ENCODE peak calls at places on chromosomes 13 and 19, in ten cellular contexts. U, C, Y, X, K, H, D, S, Q and O are unnamed samples.

GRCh38 chr13:110352735-110353134 is 45.7 kb downstream of the COL4A2 start:
- DNase-seq in U (no peak), C (no peak), Y (no peak), X (no peak), K (no peak), H (no peak), D (no peak), S (no peak), Q (no peak), O (no peak)

GRCh38 chr13:105838231-105838630 is 697.2 kb downstream of the EFNB2 start:
- DNase-seq in U (no peak), C (no peak), Y (no peak), X (no peak), K (no peak), H (no peak), D (no peak), S (no peak), Q (no peak), O (no peak)

GRCh38 chr13:78609464-78610205 is 6.3 kb upstream of the POU4F1 start:
- DNase-seq in U (no peak), C (peak; percentile 29), Y (no peak), X (no peak), K (no peak), H (no peak), D (no peak), S (no peak), Q (peak; percentile 54), O (no peak)

GRCh38 chr13:40235160-40235796 is 431.2 kb downstream of the FOXO1 start:
- DNase-seq in U (no peak), C (no peak), Y (no peak), X (no peak), K (no peak), H (peak; percentile 93), D (peak; percentile 57), S (no peak), Q (no peak), O (no peak)

GRCh38 chr19:12933287-12934072 is at the start of gene FARSA:
- DNase-seq in U (peak; percentile 92), C (peak; percentile 94), Y (peak; percentile 90), X (peak; percentile 87), K (peak; percentile 91), H (peak; percentile 88), D (peak; percentile 92), S (peak; percentile 79), Q (peak; percentile 92), O (peak; percentile 74)

GRCh38 chr19:16496613-16496983 is 404 bp downstream of the C19orf44 start:
- DNase-seq in U (no peak), C (peak; percentile 56), Y (no peak), X (peak; percentile 44), K (peak; percentile 59), H (peak; percentile 69), D (peak; percentile 68), S (no peak), Q (no peak), O (no peak)

GRCh38 chr19:29263305-29264080 is 50.5 kb upstream of the UQCRFS1 start:
- DNase-seq in U (no peak), C (peak; percentile 50), Y (peak; percentile 71), X (peak; percentile 17), K (no peak), H (peak; percentile 38), D (peak; percentile 2), S (peak; percentile 51), Q (peak; percentile 65), O (peak; percentile 73)

GRCh38 chr19:30626567-30626966 is 254.4 kb downstream of the ZNF536 start:
- DNase-seq in U (no peak), C (no peak), Y (no peak), X (no peak), K (no peak), H (no peak), D (no peak), S (no peak), Q (no peak), O (no peak)

GRCh38 chr19:55172741-55173140 is 6.3 kb upstream of the DNAAF3 start:
- DNase-seq in U (no peak), C (no peak), Y (no peak), X (peak; percentile 75), K (no peak), H (peak; percentile 78), D (peak; percentile 22), S (no peak), Q (no peak), O (no peak)

DNA sequence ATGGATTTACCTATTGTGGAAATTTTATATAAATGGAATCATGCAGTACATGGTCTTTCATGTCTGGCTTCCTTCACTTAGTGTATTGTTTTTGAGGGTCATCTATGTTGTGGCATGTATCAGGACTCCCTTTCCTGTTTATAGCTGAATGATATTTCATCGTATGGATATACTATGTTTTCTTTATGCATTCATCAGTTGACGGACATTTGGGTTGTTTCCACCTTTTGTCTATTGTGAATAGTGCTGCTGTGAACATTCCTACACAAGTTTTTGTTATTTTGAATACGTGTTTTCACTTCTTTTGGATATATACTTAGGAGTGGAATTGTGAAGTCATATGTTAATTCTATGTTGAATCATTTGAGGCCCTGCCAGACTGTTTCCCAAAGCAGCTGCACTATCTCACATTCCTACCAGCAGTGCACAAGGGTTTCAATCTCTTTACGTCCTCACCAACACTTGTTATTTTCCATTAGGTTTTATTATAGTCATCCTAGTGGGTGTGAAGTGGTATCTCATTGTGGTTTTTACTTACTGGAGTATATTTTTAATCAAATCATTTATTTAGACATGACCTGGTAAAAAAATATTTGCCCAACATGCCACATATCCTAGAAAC is 262.7 kb downstream of the DLEU7 start:
- DNase-seq in U (no peak), C (no peak), Y (no peak), X (peak; percentile 80), K (no peak), H (peak; percentile 58), D (peak; percentile 62), S (no peak), Q (no peak), O (no peak)
- TF ChIP-seq CTCF in U (no peak), C (no peak), Y (no peak), X (peak; percentile 31), K (no peak), H (peak; percentile 12), D (peak; percentile 17), S (no peak), Q (peak; percentile 36), O (no peak)

DNA sequence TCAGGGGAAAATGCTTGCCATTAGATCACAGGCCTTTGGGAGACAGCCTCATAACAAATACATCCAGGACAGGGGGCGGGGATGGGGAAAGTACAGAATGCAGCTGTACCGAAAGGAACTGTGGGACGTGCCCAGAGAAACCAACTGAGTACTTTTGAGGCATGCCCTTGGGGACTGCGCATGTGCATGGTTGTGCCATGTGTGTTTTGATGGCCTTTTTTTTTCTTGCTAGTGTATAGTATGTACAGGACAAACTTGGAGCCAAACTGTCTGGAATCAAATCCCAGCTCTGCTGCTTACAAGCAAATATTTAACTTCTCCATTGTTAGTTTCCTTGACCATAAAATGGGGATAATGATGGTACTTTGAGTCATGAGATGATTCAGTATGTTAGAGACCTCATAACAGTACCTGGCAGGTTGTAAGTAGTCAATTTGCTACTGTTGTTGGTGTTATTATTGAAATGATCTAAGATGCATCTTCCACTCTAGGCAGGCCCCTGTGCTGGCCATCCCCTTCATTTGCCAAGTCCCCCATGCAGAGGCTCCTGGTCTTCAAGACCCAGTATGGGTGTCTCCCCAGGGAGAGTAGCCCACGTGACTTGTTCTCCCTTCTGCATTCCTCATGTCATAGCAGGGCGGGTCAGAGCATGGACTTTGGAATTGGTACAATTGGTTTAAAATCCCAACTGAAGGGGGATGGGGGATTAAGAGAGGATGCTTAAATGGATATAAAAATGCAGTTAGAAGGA is 68.2 kb upstream of the NPAS1 start:
- DNase-seq in U (no peak), C (no peak), Y (no peak), X (peak; percentile 45), K (no peak), H (peak; percentile 66), D (no peak), S (no peak), Q (no peak), O (peak; percentile 22)
- TF ChIP-seq CTCF in U (no peak), C (no peak), Y (no peak), X (no peak), K (no peak), H (no peak), D (no peak), S (no peak), Q (no peak), O (no peak)

GRCh38 chr19:40284251-40284500 is 969 bp downstream of the AKT2 start:
- DNase-seq in U (no peak), C (no peak), Y (no peak), X (no peak), K (no peak), H (no peak), D (no peak), S (no peak), Q (no peak), O (no peak)

GRCh38 chr19:40283414-40284250 is 1.5 kb downstream of the AKT2 start:
- DNase-seq in U (no peak), C (peak; percentile 61), Y (no peak), X (peak; percentile 19), K (no peak), H (no peak), D (no peak), S (no peak), Q (peak; percentile 9), O (no peak)

GRCh38 chr19:40285353-40286234 is 449 bp upstream of the AKT2 start:
- DNase-seq in U (peak; percentile 98), C (peak; percentile 99), Y (peak; percentile 96), X (peak; percentile 99), K (peak; percentile 99), H (peak; percentile 99), D (peak; percentile 100), S (peak; percentile 94), Q (peak; percentile 94), O (peak; percentile 98)

GRCh38 chr19:40286235-40286530 is 1.0 kb upstream of the AKT2 start:
- DNase-seq in U (no peak), C (no peak), Y (no peak), X (no peak), K (no peak), H (no peak), D (no peak), S (no peak), Q (no peak), O (no peak)

DNA sequence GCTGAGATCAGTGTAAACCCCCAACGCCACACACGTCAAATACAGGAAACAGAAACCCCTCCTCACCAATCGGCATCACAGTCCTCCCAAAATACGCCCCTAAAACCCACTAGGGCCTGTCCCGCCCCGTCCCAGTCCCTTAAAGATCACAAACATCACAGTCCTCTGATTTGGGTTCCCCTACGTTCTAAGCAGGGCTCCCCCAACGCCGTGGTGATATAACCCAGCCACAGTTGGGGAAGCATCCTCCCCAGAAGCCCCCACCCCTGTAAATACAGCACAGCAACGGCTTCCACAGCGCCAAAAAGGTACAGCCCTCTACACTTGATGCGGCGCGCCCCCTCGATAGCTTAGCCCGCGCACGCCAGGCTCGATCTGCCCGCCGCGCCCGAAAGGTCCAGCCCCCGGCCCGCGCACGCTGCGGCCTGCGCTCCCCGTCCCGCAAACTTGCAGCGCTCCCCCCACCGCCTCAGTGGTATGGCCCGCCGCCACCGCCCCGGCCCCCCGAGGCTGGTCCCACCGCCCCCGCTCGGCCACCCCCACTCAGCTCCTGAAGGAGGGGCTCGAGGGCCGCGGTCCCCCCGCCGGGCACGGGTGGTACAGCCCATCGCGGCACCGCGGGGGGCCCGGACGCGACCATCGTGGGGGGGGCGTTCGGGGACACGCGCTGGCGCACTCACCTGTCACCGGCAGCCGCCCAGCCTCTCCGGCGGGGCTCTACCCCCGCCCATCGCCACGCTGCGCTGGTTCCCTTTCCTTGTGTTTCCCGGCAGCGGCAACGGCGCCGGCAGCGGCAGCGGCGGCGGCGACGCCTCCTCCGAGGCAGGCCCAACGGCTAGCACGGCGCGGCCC is at the start of gene AKT2:
- DNase-seq in U (peak; percentile 71), C (no peak), Y (no peak), X (peak; percentile 47), K (peak; percentile 64), H (peak; percentile 48), D (peak; percentile 65), S (peak; percentile 57), Q (peak; percentile 94), O (peak; percentile 79)
- TF ChIP-seq CTCF in U (no peak), C (no peak), Y (no peak), X (no peak), K (no peak), H (no peak), D (no peak), S (no peak), Q (no peak), O (no peak)

GRCh38 chr19:5321851-5322681 is 18.5 kb downstream of the PTPRS start:
- DNase-seq in U (no peak), C (no peak), Y (peak; percentile 66), X (no peak), K (no peak), H (no peak), D (no peak), S (no peak), Q (peak; percentile 51), O (no peak)
- TF ChIP-seq CTCF in U (no peak), C (no peak), Y (no peak), X (no peak), K (no peak), H (no peak), D (no peak), S (no peak), Q (no peak), O (no peak)